ENCODE peak calls at places on chromosome 14, in six cellular contexts. W, E, Q, P, K and N are unnamed samples.

GRCh38 chr14:45633220-45633984 is 380.4 kb upstream of the MIS18BP1 start:
- DNase-seq in P (no peak), W (no peak), Q (no peak), E (no peak), K (no peak), N (no peak)

GRCh38 chr14:71395151-71395604 is 487.9 kb downstream of the PCNX1 start:
- DNase-seq in W (no peak), P (no peak), K (peak), E (no peak), Q (peak), N (no peak)

GRCh38 chr14:87332001-87332400 is 661.0 kb downstream of the GALC start:
- DNase-seq in P (no peak), W (peak), K (peak), Q (no peak), E (no peak), N (no peak)

GRCh38 chr14:35163384-35163783 is 41.0 kb downstream of the PRORP start:
- DNase-seq in W (no peak), E (no peak), Q (no peak), P (no peak), K (no peak), N (no peak)

GRCh38 chr14:68131907-68132306 is 312.3 kb downstream of the RAD51B start:
- DNase-seq in Q (no peak), E (no peak), K (no peak), P (no peak), W (peak), N (no peak)

GRCh38 chr14:104680806-104681688 is 8.4 kb upstream of the INF2 start:
- DNase-seq in W (peak), K (peak), P (peak), E (no peak), Q (peak), N (no peak)

GRCh38 chr14:65748796-65749195 is 336.3 kb downstream of the FUT8 start:
- DNase-seq in Q (no peak), K (no peak), W (no peak), P (no peak), E (no peak), N (no peak)

GRCh38 chr14:76564471-76565119 is 188.7 kb downstream of the ESRRB start:
- DNase-seq in E (no peak), Q (no peak), K (no peak), P (no peak), W (no peak), N (no peak)